ENCODE peak calls at places on chromosomes 3 and 15, in five cellular contexts. One of them, this sample, is unnamed.

GRCh38 chr15:22888120-22888859 is 49.8 kb downstream of the NIPA2 start:
- DNase-seq in activated gamma-delta T cell: no peak
- DNase-seq in left colon: no peak
- DNase-seq in ovary: no peak
- DNase-seq in activated T-helper 1 cell treated with anti-CD3 and anti-CD28 coated beads, Interleukin-12 subunit alpha, Interleukin-12 subunit beta, Interleukin-2, Interleukin-4 antibody, amounts not matched to agents 30 ng/mL and 10 ng/mL and 1 ng/mL, durations not matched to agents 14 hours and 24 hours and 36 hours: no peak
- DNase-seq in this sample: peak; percentile 87

GRCh38 chr3:9715764-9716437 is 12.3 kb downstream of the CPNE9 start:
- DNase-seq in activated gamma-delta T cell: no peak
- DNase-seq in left colon: peak; percentile 66
- DNase-seq in ovary: peak; percentile 74
- DNase-seq in activated T-helper 1 cell treated with anti-CD3 and anti-CD28 coated beads, Interleukin-12 subunit alpha, Interleukin-12 subunit beta, Interleukin-2, Interleukin-4 antibody, amounts not matched to agents 30 ng/mL and 10 ng/mL and 1 ng/mL, durations not matched to agents 14 hours and 24 hours and 36 hours: no peak
- DNase-seq in this sample: peak; percentile 78

GRCh38 chr3:177563792-177564191 is 366.5 kb upstream of the TBL1XR1 start:
- DNase-seq in activated gamma-delta T cell: no peak
- DNase-seq in left colon: no peak
- DNase-seq in ovary: no peak
- DNase-seq in activated T-helper 1 cell treated with anti-CD3 and anti-CD28 coated beads, Interleukin-12 subunit alpha, Interleukin-12 subunit beta, Interleukin-2, Interleukin-4 antibody, amounts not matched to agents 30 ng/mL and 10 ng/mL and 1 ng/mL, durations not matched to agents 14 hours and 24 hours and 36 hours: no peak
- DNase-seq in this sample: no peak

GRCh38 chr15:101255615-101256350 is 3.9 kb upstream of the CHSY1 start:
- DNase-seq in activated gamma-delta T cell: no peak
- DNase-seq in left colon: no peak
- DNase-seq in ovary: no peak
- DNase-seq in activated T-helper 1 cell treated with anti-CD3 and anti-CD28 coated beads, Interleukin-12 subunit alpha, Interleukin-12 subunit beta, Interleukin-2, Interleukin-4 antibody, amounts not matched to agents 30 ng/mL and 10 ng/mL and 1 ng/mL, durations not matched to agents 14 hours and 24 hours and 36 hours: no peak
- DNase-seq in this sample: no peak

GRCh38 chr3:47002490-47003410 is 23.3 kb downstream of the NBEAL2 start:
- DNase-seq in activated gamma-delta T cell: peak; percentile 20
- DNase-seq in left colon: no peak
- DNase-seq in ovary: peak; percentile 35
- DNase-seq in activated T-helper 1 cell treated with anti-CD3 and anti-CD28 coated beads, Interleukin-12 subunit alpha, Interleukin-12 subunit beta, Interleukin-2, Interleukin-4 antibody, amounts not matched to agents 30 ng/mL and 10 ng/mL and 1 ng/mL, durations not matched to agents 14 hours and 24 hours and 36 hours: no peak
- DNase-seq in this sample: no peak

GRCh38 chr3:129558076-129558771 is 15.2 kb downstream of the H1-8 start:
- DNase-seq in activated gamma-delta T cell: no peak
- DNase-seq in left colon: no peak
- DNase-seq in ovary: no peak
- DNase-seq in activated T-helper 1 cell treated with anti-CD3 and anti-CD28 coated beads, Interleukin-12 subunit alpha, Interleukin-12 subunit beta, Interleukin-2, Interleukin-4 antibody, amounts not matched to agents 30 ng/mL and 10 ng/mL and 1 ng/mL, durations not matched to agents 14 hours and 24 hours and 36 hours: no peak
- DNase-seq in this sample: no peak

GRCh38 chr3:48086736-48087470 is 70.7 kb upstream of the MAP4 start:
- DNase-seq in activated gamma-delta T cell: no peak
- DNase-seq in left colon: no peak
- DNase-seq in ovary: no peak
- DNase-seq in activated T-helper 1 cell treated with anti-CD3 and anti-CD28 coated beads, Interleukin-12 subunit alpha, Interleukin-12 subunit beta, Interleukin-2, Interleukin-4 antibody, amounts not matched to agents 30 ng/mL and 10 ng/mL and 1 ng/mL, durations not matched to agents 14 hours and 24 hours and 36 hours: no peak
- DNase-seq in this sample: peak; percentile 88

GRCh38 chr3:187725653-187726370 is 19.5 kb downstream of the BCL6 start:
- DNase-seq in activated gamma-delta T cell: no peak
- DNase-seq in left colon: no peak
- DNase-seq in ovary: no peak
- DNase-seq in activated T-helper 1 cell treated with anti-CD3 and anti-CD28 coated beads, Interleukin-12 subunit alpha, Interleukin-12 subunit beta, Interleukin-2, Interleukin-4 antibody, amounts not matched to agents 30 ng/mL and 10 ng/mL and 1 ng/mL, durations not matched to agents 14 hours and 24 hours and 36 hours: no peak
- DNase-seq in this sample: no peak

GRCh38 chr3:16311960-16312451 is 47.0 kb downstream of the OXNAD1 start:
- DNase-seq in activated gamma-delta T cell: no peak
- DNase-seq in left colon: no peak
- DNase-seq in ovary: no peak
- DNase-seq in activated T-helper 1 cell treated with anti-CD3 and anti-CD28 coated beads, Interleukin-12 subunit alpha, Interleukin-12 subunit beta, Interleukin-2, Interleukin-4 antibody, amounts not matched to agents 30 ng/mL and 10 ng/mL and 1 ng/mL, durations not matched to agents 14 hours and 24 hours and 36 hours: peak; percentile 68
- DNase-seq in this sample: peak; percentile 35

GRCh38 chr15:66706225-66706732 is 4.2 kb downstream of the SMAD6 start:
- DNase-seq in activated gamma-delta T cell: no peak
- DNase-seq in left colon: peak; percentile 28
- DNase-seq in ovary: peak; percentile 54
- DNase-seq in activated T-helper 1 cell treated with anti-CD3 and anti-CD28 coated beads, Interleukin-12 subunit alpha, Interleukin-12 subunit beta, Interleukin-2, Interleukin-4 antibody, amounts not matched to agents 30 ng/mL and 10 ng/mL and 1 ng/mL, durations not matched to agents 14 hours and 24 hours and 36 hours: no peak
- DNase-seq in this sample: no peak

GRCh38 chr3:42552830-42553229 is 28.9 kb downstream of the SEC22C start:
- DNase-seq in activated gamma-delta T cell: no peak
- DNase-seq in left colon: no peak
- DNase-seq in ovary: no peak
- DNase-seq in activated T-helper 1 cell treated with anti-CD3 and anti-CD28 coated beads, Interleukin-12 subunit alpha, Interleukin-12 subunit beta, Interleukin-2, Interleukin-4 antibody, amounts not matched to agents 30 ng/mL and 10 ng/mL and 1 ng/mL, durations not matched to agents 14 hours and 24 hours and 36 hours: no peak
- DNase-seq in this sample: no peak

GRCh38 chr15:52702390-52702789 is 23.2 kb upstream of the ATOSA start:
- DNase-seq in activated gamma-delta T cell: no peak
- DNase-seq in left colon: no peak
- DNase-seq in ovary: no peak
- DNase-seq in activated T-helper 1 cell treated with anti-CD3 and anti-CD28 coated beads, Interleukin-12 subunit alpha, Interleukin-12 subunit beta, Interleukin-2, Interleukin-4 antibody, amounts not matched to agents 30 ng/mL and 10 ng/mL and 1 ng/mL, durations not matched to agents 14 hours and 24 hours and 36 hours: no peak
- DNase-seq in this sample: no peak

GRCh38 chr3:57192028-57192427 is 7.8 kb downstream of the HESX1 start:
- DNase-seq in activated gamma-delta T cell: no peak
- DNase-seq in left colon: no peak
- DNase-seq in ovary: no peak
- DNase-seq in activated T-helper 1 cell treated with anti-CD3 and anti-CD28 coated beads, Interleukin-12 subunit alpha, Interleukin-12 subunit beta, Interleukin-2, Interleukin-4 antibody, amounts not matched to agents 30 ng/mL and 10 ng/mL and 1 ng/mL, durations not matched to agents 14 hours and 24 hours and 36 hours: no peak
- DNase-seq in this sample: no peak

This sample was measured in bronchial epithelial cell.